ENCODE peak calls at places on chromosomes 12 and 14, in seven cellular contexts. B is A673; E is stimulated activated CD4-positive, alpha-beta T cell treated with anti-CD3 and anti-CD28 coated beads, Interleukin-2, amount 100 ng/mL, for 24 hours; Y is putamen; Z is ecto neural progenitor cell; X is stimulated activated CD8-positive, alpha-beta memory T cell treated with anti-CD3 and anti-CD28 coated beads, Interleukin-12 subunit alpha, Interleukin-12 subunit beta, amount 100 ng/mL, for 4 hours; T is GM20000. I is an unnamed sample.

GRCh38 chr14:59583755-59584154 is 7.1 kb upstream of the CCDC175 start:
- DNase-seq in B (peak), E (no peak), Y (no peak), Z (no peak), X (no peak), T (no peak), I (peak)

GRCh38 chr12:71981149-71981548 is 42.5 kb downstream of the TPH2 start:
- DNase-seq in B (no peak), E (no peak), Y (no peak), Z (no peak), X (no peak), T (no peak), I (no peak)

GRCh38 chr12:102299731-102300130 is 102.1 kb upstream of the PMCH start:
- DNase-seq in B (no peak), E (no peak), Y (no peak), Z (no peak), X (no peak), T (no peak), I (no peak)

GRCh38 chr14:32478027-32478426 is 148.9 kb downstream of the AKAP6 start:
- DNase-seq in B (no peak), E (no peak), Y (no peak), Z (no peak), X (no peak), T (no peak), I (no peak)

GRCh38 chr12:39617887-39618286 is 1.7 kb downstream of the ABCD2 start:
- DNase-seq in B (no peak), E (no peak), Y (no peak), Z (no peak), X (no peak), T (peak), I (no peak)

GRCh38 chr12:123497065-123497464 is 36.5 kb downstream of the RILPL1 start:
- DNase-seq in B (no peak), E (no peak), Y (no peak), Z (no peak), X (no peak), T (no peak), I (no peak)

GRCh38 chr14:90759370-90760054 is 56.7 kb downstream of the TTC7B start:
- DNase-seq in B (peak), E (no peak), Y (no peak), Z (no peak), X (no peak), T (peak), I (no peak)

GRCh38 chr14:104685216-104685997 is 4.0 kb upstream of the INF2 start:
- DNase-seq in B (no peak), E (no peak), Y (no peak), Z (no peak), X (no peak), T (no peak), I (no peak)

GRCh38 chr14:94124582-94125377 is 4.6 kb downstream of the IFI27L2 start:
- DNase-seq in B (no peak), E (no peak), Y (no peak), Z (peak), X (no peak), T (no peak), I (no peak)

GRCh38 chr12:120539303-120539702 is 5.1 kb downstream of the RNF10 start:
- DNase-seq in B (no peak), E (no peak), Y (no peak), Z (no peak), X (no peak), T (no peak), I (no peak)

GRCh38 chr14:71776463-71777359 is 155.5 kb upstream of the RGS6 start:
- DNase-seq in B (no peak), E (no peak), Y (no peak), Z (no peak), X (no peak), T (no peak), I (peak)

GRCh38 chr12:69000540-69001243 is 67.7 kb upstream of the CPM start:
- DNase-seq in B (no peak), E (no peak), Y (no peak), Z (no peak), X (no peak), T (no peak), I (no peak)

GRCh38 chr14:76768671-76769500 is 7.6 kb downstream of the VASH1 start:
- DNase-seq in B (no peak), E (peak), Y (no peak), Z (no peak), X (no peak), T (no peak), I (no peak)

GRCh38 chr12:130663510-130663909 is 52.6 kb downstream of the RIMBP2 start:
- DNase-seq in B (no peak), E (no peak), Y (no peak), Z (no peak), X (no peak), T (no peak), I (no peak)

GRCh38 chr12:89160716-89161123 is 191.6 kb downstream of the DUSP6 start:
- DNase-seq in B (peak), E (peak), Y (no peak), Z (no peak), X (no peak), T (no peak), I (no peak)

GRCh38 chr12:105580841-105581352 is 250.4 kb downstream of the C12orf75 start:
- DNase-seq in B (peak), E (no peak), Y (no peak), Z (no peak), X (no peak), T (no peak), I (peak)

GRCh38 chr14:65413739-65414045 is 1.2 kb downstream of the FUT8 start:
- DNase-seq in B (no peak), E (no peak), Y (no peak), Z (no peak), X (no peak), T (no peak), I (no peak)

GRCh38 chr12:45651029-45651428 is 78.5 kb upstream of the ARID2 start:
- DNase-seq in B (no peak), E (no peak), Y (no peak), Z (no peak), X (no peak), T (no peak), I (no peak)

GRCh38 chr14:60328588-60328987 is 79.6 kb downstream of the PPM1A start:
- DNase-seq in B (no peak), E (no peak), Y (no peak), Z (no peak), X (no peak), T (no peak), I (peak)

I was measured in iPS-NIHi11.